ENCODE peak calls at places on chromosomes 11 and 22, in five cellular contexts. N is A549, M is neural progenitor cell, J is OCI-LY7, L is sigmoid colon. E is an unnamed sample.

GRCh38 chr11:14519692-14520085 is 497 bp downstream of the PSMA1 start:
- DNase-seq in N (no peak), M (no peak), J (peak; percentile 16), L (no peak), E (no peak)

GRCh38 chr11:112157274-112157766 is 6.6 kb downstream of the IL18 start:
- DNase-seq in N (peak; percentile 95), M (no peak), J (no peak), L (no peak), E (no peak)

GRCh38 chr11:35529971-35530495 is 4.6 kb upstream of the PAMR1 start:
- DNase-seq in N (no peak), M (no peak), J (no peak), L (peak; percentile 68), E (no peak)

GRCh38 chr22:38088723-38089473 is 4.9 kb upstream of the SLC16A8 start:
- DNase-seq in N (no peak), M (no peak), J (no peak), L (no peak), E (no peak)

GRCh38 chr22:23892130-23892529 is 2.1 kb upstream of the MIF start:
- DNase-seq in N (no peak), M (no peak), J (no peak), L (no peak), E (no peak)

GRCh38 chr11:123187670-123188507 is 7.2 kb downstream of the CLMP start:
- DNase-seq in N (no peak), M (peak; percentile 47), J (no peak), L (no peak), E (no peak)

GRCh38 chr11:33500865-33501479 is 199.7 kb downstream of the C11orf91 start:
- DNase-seq in N (peak; percentile 25), M (peak; percentile 72), J (no peak), L (no peak), E (no peak)

GRCh38 chr22:22941831-22942510 is 54.4 kb downstream of the IGLL5 start:
- DNase-seq in N (no peak), M (no peak), J (peak; percentile 53), L (no peak), E (no peak)

GRCh38 chr11:66421492-66422205 is 814 bp downstream of the NPAS4 start:
- DNase-seq in N (peak; percentile 84), M (peak; percentile 97), J (peak; percentile 90), L (peak; percentile 96), E (peak; percentile 81)

DNA sequence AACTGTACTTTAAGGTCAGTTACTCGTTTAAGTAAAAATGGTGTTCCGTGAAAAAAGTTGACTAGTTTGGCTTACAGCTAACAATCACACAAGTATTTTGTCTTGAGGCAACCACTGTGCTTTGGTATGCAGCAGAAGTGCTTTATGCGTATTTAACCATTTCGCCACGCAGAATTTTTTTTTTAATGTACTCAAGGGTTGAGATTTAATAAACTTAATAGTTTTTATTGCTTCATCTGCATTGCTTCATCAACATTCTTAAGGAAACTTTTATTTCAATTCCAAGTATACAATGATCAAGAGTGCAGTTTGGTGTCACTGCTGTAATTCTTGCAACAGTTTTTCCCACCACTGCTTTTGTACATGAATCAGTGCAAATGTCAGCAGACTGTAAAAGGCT is 66.4 kb downstream of the ZNRF3 start:
- DNase-seq in N (peak; percentile 33), M (no peak), J (no peak), L (no peak), E (no peak)
- H3K9me3 ChIP-seq in N (peaks cover 20% of the 10 kb centered on the region), M (peaks cover 6% of the 10 kb centered on the region), J (peaks cover 7% of the 10 kb centered on the region), L (no peaks in the 10 kb centered on the region), E (peaks cover 12% of the 10 kb centered on the region)

GRCh38 chr22:48919851-48920589 is 907.7 kb downstream of the BRD1 start:
- DNase-seq in N (no peak), M (no peak), J (no peak), L (peak; percentile 29), E (no peak)
- H3K9me3 ChIP-seq in N (no peaks in the 10 kb centered on the region), M (no peaks in the 10 kb centered on the region), J (no peaks in the 10 kb centered on the region), L (no peaks in the 10 kb centered on the region), E (peaks cover 3% of the 10 kb centered on the region)

DNA sequence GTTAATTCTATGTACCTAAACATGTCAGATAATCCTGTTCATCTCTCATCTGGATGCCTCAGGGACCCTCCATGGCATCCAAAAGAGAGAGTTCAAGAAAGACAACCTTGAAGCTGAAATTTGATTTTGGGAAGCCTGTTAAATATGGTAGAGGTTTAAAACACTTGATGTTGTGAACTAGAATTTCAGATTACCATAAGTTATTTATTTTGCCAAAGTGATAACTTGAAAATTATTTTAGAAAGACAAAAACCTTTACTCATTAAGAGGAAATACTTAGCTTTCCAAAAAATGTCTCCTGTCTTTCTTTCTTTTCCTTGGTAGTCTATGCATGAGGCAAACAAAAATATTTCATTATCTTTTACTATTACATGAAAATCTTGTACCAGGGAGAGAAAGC is 714.0 kb downstream of the NTM start:
- DNase-seq in N (no peak), M (no peak), J (no peak), L (no peak), E (no peak)
- H3K9me3 ChIP-seq in N (no peaks in the 10 kb centered on the region), M (peaks cover 26% of the 10 kb centered on the region), J (no peaks in the 10 kb centered on the region), L (peaks cover 3% of the 10 kb centered on the region), E (no peaks in the 10 kb centered on the region)

DNA sequence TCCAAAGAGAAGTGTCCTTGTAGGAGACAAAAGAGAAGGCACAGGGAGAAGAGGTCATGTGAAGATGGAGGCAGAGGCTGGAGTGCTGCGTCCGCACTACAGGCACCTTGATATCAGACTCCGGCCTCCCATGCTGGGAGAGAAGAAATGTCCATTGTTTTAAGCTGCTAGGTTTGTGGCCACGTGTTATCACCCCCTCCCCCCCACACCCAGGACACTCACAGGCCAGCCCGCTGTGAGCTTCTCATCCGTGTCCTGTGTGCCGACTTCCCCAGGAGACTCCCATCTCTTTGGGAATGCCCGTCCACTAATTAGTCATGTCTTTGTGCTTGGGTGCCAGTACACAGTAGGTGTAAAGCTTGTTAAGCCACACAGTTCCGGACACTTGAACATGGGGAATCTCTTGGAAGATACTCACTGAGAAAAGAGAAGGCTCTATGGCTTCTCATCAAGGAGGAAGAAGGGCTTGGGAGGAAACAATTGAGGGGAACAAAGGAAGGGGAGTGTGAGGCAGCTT is 1234.7 kb downstream of the TBC1D22A start:
- DNase-seq in N (no peak), M (peak; percentile 40), J (no peak), L (no peak), E (no peak)
- H3K9me3 ChIP-seq in N (no peaks in the 10 kb centered on the region), M (no peaks in the 10 kb centered on the region), J (no peaks in the 10 kb centered on the region), L (no peaks in the 10 kb centered on the region), E (no peaks in the 10 kb centered on the region)

GRCh38 chr11:58880166-58880565 is 35.7 kb upstream of the GLYATL2 start:
- DNase-seq in N (no peak), M (no peak), J (no peak), L (no peak), E (no peak)
- H3K9me3 ChIP-seq in N (peaks cover 2% of the 10 kb centered on the region), M (peaks cover 20% of the 10 kb centered on the region), J (no peaks in the 10 kb centered on the region), L (no peaks in the 10 kb centered on the region), E (no peaks in the 10 kb centered on the region)

DNA sequence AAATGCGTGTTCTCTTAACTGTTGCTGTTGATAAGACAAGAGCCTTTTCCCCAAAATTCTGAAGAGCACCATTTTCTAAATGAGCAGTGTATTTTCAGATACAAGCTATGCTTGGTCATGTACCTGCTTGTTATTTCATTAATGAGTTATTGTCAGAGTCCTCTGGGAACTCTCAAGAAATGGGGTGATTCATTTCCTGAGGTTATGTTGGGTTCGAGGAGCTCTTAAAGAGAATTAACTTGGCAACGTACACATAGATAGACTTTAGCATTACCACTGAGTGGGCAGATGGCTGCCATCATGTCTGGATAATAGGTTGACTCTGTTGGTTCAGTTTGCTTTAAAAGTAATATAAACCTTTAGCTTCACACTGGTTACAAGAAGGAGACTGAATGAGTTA is 87.9 kb upstream of the SORL1-AS1 start:
- DNase-seq in N (no peak), M (no peak), J (no peak), L (no peak), E (no peak)
- H3K9me3 ChIP-seq in N (no peaks in the 10 kb centered on the region), M (no peaks in the 10 kb centered on the region), J (no peaks in the 10 kb centered on the region), L (no peaks in the 10 kb centered on the region), E (no peaks in the 10 kb centered on the region)

GRCh38 chr22:49431559-49431958 is 396.1 kb downstream of the BRD1 start:
- DNase-seq in N (no peak), M (no peak), J (no peak), L (no peak), E (no peak)

GRCh38 chr22:49427341-49427740 is 400.3 kb downstream of the BRD1 start:
- DNase-seq in N (no peak), M (no peak), J (no peak), L (no peak), E (no peak)

GRCh38 chr22:49426618-49427266 is 400.9 kb downstream of the BRD1 start:
- DNase-seq in N (no peak), M (no peak), J (no peak), L (no peak), E (no peak)

GRCh38 chr22:49427941-49428340 is 399.7 kb downstream of the BRD1 start:
- DNase-seq in N (no peak), M (no peak), J (no peak), L (no peak), E (no peak)

DNA sequence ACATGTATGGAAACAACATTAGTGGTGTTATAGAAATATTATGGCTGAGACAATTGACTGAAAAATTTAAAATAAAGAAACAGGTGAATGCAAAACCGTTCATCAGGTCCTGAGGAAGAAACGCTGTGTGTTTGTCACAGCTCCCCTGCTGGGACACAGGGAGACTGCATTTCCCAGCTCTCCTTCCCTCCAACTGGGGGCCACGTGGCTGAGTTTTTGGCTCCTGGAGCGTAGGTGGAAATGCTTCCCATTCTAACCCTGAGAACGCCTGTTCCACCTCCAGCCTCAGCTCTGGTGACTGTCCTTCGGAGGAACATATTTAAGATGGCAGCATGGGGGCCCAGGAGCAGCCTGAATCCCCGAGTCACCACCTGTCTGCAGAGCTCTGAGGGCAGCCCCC is 398.6 kb downstream of the BRD1 start:
- DNase-seq in N (peak; percentile 13), M (peak; percentile 32), J (peak; percentile 17), L (no peak), E (no peak)
- H3K9me3 ChIP-seq in N (no peaks in the 10 kb centered on the region), M (no peaks in the 10 kb centered on the region), J (no peaks in the 10 kb centered on the region), L (no peaks in the 10 kb centered on the region), E (no peaks in the 10 kb centered on the region)

DNA sequence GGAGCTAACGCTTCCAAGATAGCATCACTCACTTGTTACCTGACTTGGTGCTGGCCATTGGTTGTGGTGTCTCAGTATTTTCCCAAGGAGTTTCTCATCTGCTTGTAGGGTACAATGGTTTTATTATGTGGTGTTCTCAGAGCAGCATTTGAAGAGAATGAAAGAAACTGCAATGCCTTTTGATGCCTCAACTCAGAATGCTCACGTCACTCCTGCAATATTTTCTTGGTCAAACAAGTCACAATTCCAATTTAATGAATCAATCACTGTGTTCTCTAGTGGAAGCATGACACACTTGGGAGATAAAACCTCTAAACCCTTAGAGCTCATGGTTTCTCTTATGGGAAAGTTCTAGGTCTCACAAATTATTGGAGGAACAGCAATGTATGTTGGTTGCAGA is 2.0 kb upstream of the OR5D14 start:
- DNase-seq in N (no peak), M (no peak), J (no peak), L (no peak), E (no peak)
- H3K9me3 ChIP-seq in N (no peaks in the 10 kb centered on the region), M (peaks cover 34% of the 10 kb centered on the region), J (no peaks in the 10 kb centered on the region), L (no peaks in the 10 kb centered on the region), E (no peaks in the 10 kb centered on the region)

GRCh38 chr22:47456031-47456430 is 693.6 kb downstream of the TBC1D22A start:
- DNase-seq in N (no peak), M (no peak), J (no peak), L (no peak), E (no peak)

GRCh38 chr22:47457021-47457420 is 694.6 kb downstream of the TBC1D22A start:
- DNase-seq in N (no peak), M (no peak), J (no peak), L (no peak), E (no peak)

GRCh38 chr22:47458348-47458747 is 695.9 kb downstream of the TBC1D22A start:
- DNase-seq in N (no peak), M (no peak), J (no peak), L (no peak), E (no peak)

GRCh38 chr22:47460870-47461269 is 698.4 kb downstream of the TBC1D22A start:
- DNase-seq in N (peak; percentile 21), M (no peak), J (no peak), L (no peak), E (no peak)

GRCh38 chr22:47457509-47458300 is 695.3 kb downstream of the TBC1D22A start:
- DNase-seq in N (no peak), M (no peak), J (no peak), L (no peak), E (no peak)
- H3K9me3 ChIP-seq in N (peaks cover 2% of the 10 kb centered on the region), M (peaks cover 24% of the 10 kb centered on the region), J (peaks cover 8% of the 10 kb centered on the region), L (peaks cover 2% of the 10 kb centered on the region), E (no peaks in the 10 kb centered on the region)

E was measured in T-helper 17 cell.